ENCODE peak calls at places on chromosome 10, in seven cellular contexts. D, J, V, Y, U, M and A are unnamed samples.

GRCh38 chr10:29669149-29669548 is 34.4 kb upstream of the SVIL start:
- DNase-seq in D (no peak), V (peak), Y (peak), U (no peak), M (no peak), J (no peak), A (no peak)

GRCh38 chr10:68559872-68560200 is 301 bp upstream of the TET1 start:
- DNase-seq in V (no peak), U (no peak), J (no peak), D (no peak), Y (no peak), M (no peak), A (no peak)

GRCh38 chr10:5648494-5649457 is 17.6 kb downstream of the ASB13 start:
- DNase-seq in J (no peak), U (no peak), V (no peak), M (no peak), D (no peak), Y (no peak), A (no peak)

GRCh38 chr10:130495891-130496642 is 359.9 kb downstream of the GLRX3 start:
- DNase-seq in M (no peak), J (no peak), D (no peak), U (peak), Y (peak), V (no peak), A (no peak)

GRCh38 chr10:16384064-16384463 is 52.7 kb upstream of the PTER start:
- DNase-seq in M (no peak), Y (no peak), V (no peak), U (no peak), D (no peak), J (no peak), A (no peak)

GRCh38 chr10:24396396-24396795 is 187.5 kb downstream of the KIAA1217 start:
- DNase-seq in Y (no peak), J (no peak), U (peak), M (no peak), V (no peak), D (no peak), A (no peak)

GRCh38 chr10:102465466-102465865 is 14.1 kb upstream of the C10orf95 start:
- DNase-seq in M (no peak), U (no peak), V (no peak), J (no peak), Y (no peak), D (no peak), A (no peak)

GRCh38 chr10:119207713-119208552 is 562 bp downstream of the GRK5 start:
- DNase-seq in M (peak), V (peak), U (peak), Y (peak), J (peak), D (no peak), A (peak)

GRCh38 chr10:103915794-103916193 is 2.2 kb downstream of the STN1 start:
- DNase-seq in D (no peak), M (no peak), V (no peak), Y (no peak), U (peak), J (no peak), A (no peak)

GRCh38 chr10:108736111-108736510 is 1187.2 kb downstream of the XPNPEP1 start:
- DNase-seq in V (no peak), M (no peak), J (no peak), D (no peak), Y (no peak), U (peak), A (no peak)

GRCh38 chr10:2005546-2005945 is 268.2 kb upstream of the ADARB2 start:
- DNase-seq in J (no peak), D (no peak), Y (no peak), M (no peak), V (no peak), U (no peak), A (no peak)

GRCh38 chr10:121687094-121687850 is 89.0 kb upstream of the FGFR2 start:
- DNase-seq in V (no peak), D (no peak), J (no peak), M (no peak), U (no peak), Y (no peak), A (no peak)

GRCh38 chr10:13984647-13985155 is 346.0 kb downstream of the FRMD4A start:
- DNase-seq in Y (peak), J (no peak), M (no peak), U (peak), V (peak), D (peak), A (no peak)

GRCh38 chr10:12500406-12501303 is 151.3 kb downstream of the CAMK1D start:
- DNase-seq in V (peak), Y (no peak), J (peak), M (no peak), U (peak), D (no peak), A (no peak)

GRCh38 chr10:118808601-118809371 is 54.0 kb upstream of the CACUL1 start:
- DNase-seq in J (no peak), M (no peak), U (no peak), D (no peak), Y (no peak), V (no peak), A (no peak)

GRCh38 chr10:114405011-114405350 is 679 bp upstream of the AFAP1L2 start:
- DNase-seq in U (no peak), J (no peak), V (peak), Y (no peak), M (no peak), D (no peak), A (no peak)

GRCh38 chr10:3042589-3042988 is 24.8 kb upstream of the PFKP start:
- DNase-seq in U (no peak), J (no peak), M (no peak), V (no peak), Y (no peak), D (no peak), A (no peak)

GRCh38 chr10:72087392-72087968 is 871 bp downstream of the SPOCK2 start:
- DNase-seq in Y (no peak), J (no peak), V (no peak), M (peak), D (no peak), U (no peak), A (no peak)

GRCh38 chr10:33952692-33953360 is 618.4 kb upstream of the NRP1 start:
- DNase-seq in Y (peak), M (no peak), J (no peak), V (no peak), U (peak), D (peak), A (no peak)

GRCh38 chr10:113183543-113183942 is 233.5 kb downstream of the TCF7L2 start:
- DNase-seq in D (no peak), J (peak), U (no peak), Y (no peak), V (no peak), M (no peak), A (no peak)

GRCh38 chr10:86288695-86289576 is 77.7 kb downstream of the GRID1 start:
- DNase-seq in V (no peak), U (no peak), M (no peak), Y (no peak), J (peak), D (no peak), A (no peak)

GRCh38 chr10:95793401-95794045 is 37.6 kb downstream of the ENTPD1 start:
- DNase-seq in Y (no peak), V (no peak), J (no peak), U (no peak), D (no peak), M (no peak), A (peak)

GRCh38 chr10:75640803-75641202 is 209.4 kb downstream of the LRMDA start:
- DNase-seq in D (no peak), M (no peak), V (no peak), J (no peak), Y (no peak), U (no peak), A (no peak)

GRCh38 chr10:125003146-125003900 is 61.4 kb downstream of the ZRANB1 start:
- DNase-seq in V (peak), Y (no peak), D (no peak), M (no peak), U (no peak), J (peak), A (peak)

GRCh38 chr10:90133606-90134005 is 432.2 kb downstream of the KIF20B start:
- DNase-seq in U (no peak), Y (no peak), D (no peak), M (no peak), V (no peak), J (no peak), A (no peak)

GRCh38 chr10:101221479-101222246 is 7.6 kb downstream of the LBX1 start:
- DNase-seq in V (no peak), D (no peak), U (no peak), J (no peak), Y (no peak), M (no peak), A (no peak)

GRCh38 chr10:102963237-102963886 is 45.3 kb downstream of the CNNM2 start:
- DNase-seq in U (no peak), D (no peak), M (no peak), V (no peak), J (no peak), Y (peak), A (no peak)

GRCh38 chr10:123726381-123726780 is 60.2 kb downstream of the GPR26 start:
- DNase-seq in Y (no peak), U (no peak), D (no peak), J (no peak), M (no peak), V (no peak), A (no peak)

GRCh38 chr10:124524991-124525653 is 63.5 kb downstream of the LHPP start:
- DNase-seq in Y (no peak), D (no peak), V (no peak), J (peak), U (no peak), M (no peak), A (peak)

GRCh38 chr10:61974611-61975010 is 73.1 kb downstream of the ARID5B start:
- DNase-seq in Y (peak), J (peak), D (peak), M (no peak), U (peak), V (peak), A (no peak)

GRCh38 chr10:61973169-61973568 is 71.7 kb downstream of the ARID5B start:
- DNase-seq in V (no peak), D (no peak), Y (no peak), J (no peak), U (no peak), M (no peak), A (no peak)

GRCh38 chr10:61975107-61975932 is 73.8 kb downstream of the ARID5B start:
- DNase-seq in Y (peak), V (no peak), D (peak), U (peak), J (no peak), M (no peak), A (no peak)

GRCh38 chr10:61971016-61971350 is 69.5 kb downstream of the ARID5B start:
- DNase-seq in V (no peak), J (no peak), Y (peak), M (no peak), U (peak), D (no peak), A (no peak)

DNA sequence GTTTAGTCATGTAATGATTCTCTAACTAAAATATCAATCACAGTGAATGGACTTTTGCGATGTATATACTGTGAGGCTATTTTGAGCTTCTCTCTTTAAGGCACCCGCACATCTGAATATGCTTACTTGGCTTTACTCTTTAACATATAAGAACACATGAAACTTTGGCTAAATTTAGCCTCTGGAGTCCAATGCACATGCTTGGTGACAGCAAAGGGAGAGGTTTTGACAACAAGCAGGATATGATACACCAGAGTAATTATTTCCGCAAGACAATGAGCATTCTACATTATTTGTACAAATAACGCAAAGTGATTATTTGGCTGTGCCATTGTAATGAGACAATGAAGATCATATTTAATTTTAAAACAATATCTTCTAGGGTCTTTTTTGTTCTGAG is 72.4 kb downstream of the ARID5B start:
- DNase-seq in J (no peak), M (no peak), Y (no peak), D (no peak), U (no peak), V (no peak), A (no peak)
- H3K4me3 ChIP-seq in J (no peak), M (no peak), Y (no peak), D (peak), U (no peak), V (no peak), A (no peak)

DNA sequence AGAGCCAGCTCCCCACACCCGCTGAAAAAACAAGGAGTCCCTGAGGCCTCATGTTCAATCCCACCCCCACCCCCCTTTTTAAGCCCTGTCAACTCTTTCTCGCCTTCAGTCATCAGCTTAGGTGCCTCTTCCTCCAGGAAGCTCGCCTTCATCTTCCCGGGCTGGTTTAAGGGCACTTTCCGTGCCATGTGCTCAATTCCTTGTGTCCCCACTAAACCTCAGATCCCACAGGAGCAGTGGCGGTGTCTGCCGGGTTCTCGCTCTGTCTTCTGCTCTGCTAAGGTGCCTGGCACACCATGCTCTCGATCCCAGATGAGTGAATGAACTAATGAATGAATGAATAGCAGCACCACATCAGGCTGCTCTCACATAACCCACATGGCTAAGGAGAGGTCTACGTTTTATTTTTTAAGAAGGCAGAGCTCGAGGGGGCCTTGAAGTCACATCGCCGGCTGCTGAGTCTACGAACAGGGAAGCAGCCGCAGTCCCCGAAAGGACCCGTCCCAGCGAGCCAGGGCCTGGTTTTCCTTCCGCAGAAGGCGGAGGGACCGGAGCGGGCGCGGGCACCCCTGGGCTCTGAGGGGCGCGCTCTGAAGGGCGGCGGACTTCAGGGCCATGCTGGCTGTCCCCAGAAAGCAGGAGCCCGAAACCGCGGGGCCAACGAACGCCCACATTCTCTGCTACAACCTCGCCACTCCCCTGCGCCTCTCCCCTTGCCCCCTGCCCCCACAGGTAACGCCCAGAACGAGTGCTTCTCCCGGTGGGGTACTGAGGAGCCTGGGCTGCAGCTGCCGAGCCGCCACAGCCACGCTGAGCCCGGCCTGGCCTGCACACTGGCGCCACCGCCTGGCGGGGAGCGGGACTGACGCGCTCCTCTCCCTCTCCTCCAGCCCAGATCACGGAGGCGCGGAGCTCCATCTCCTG is 73.4 kb upstream of the KCNMA1 start:
- DNase-seq in Y (peak), V (peak), U (peak), M (peak), J (peak), D (peak), A (peak)
- H3K4me3 ChIP-seq in Y (peak), V (peak), U (peak), M (no peak), J (peak), D (peak), A (peak)

GRCh38 chr10:132344386-132344785 is 12.4 kb downstream of the LRRC27 start:
- DNase-seq in D (no peak), U (no peak), V (no peak), M (no peak), Y (no peak), J (no peak), A (no peak)

GRCh38 chr10:132347211-132347930 is 15.4 kb downstream of the LRRC27 start:
- DNase-seq in J (no peak), Y (no peak), U (no peak), M (no peak), D (no peak), V (no peak), A (no peak)

GRCh38 chr10:132345345-132345744 is 13.4 kb downstream of the LRRC27 start:
- DNase-seq in V (no peak), M (no peak), J (no peak), U (no peak), Y (no peak), D (no peak), A (no peak)

GRCh38 chr10:132347931-132348267 is 15.9 kb downstream of the LRRC27 start:
- DNase-seq in M (no peak), V (no peak), D (no peak), Y (no peak), U (no peak), J (no peak), A (no peak)

DNA sequence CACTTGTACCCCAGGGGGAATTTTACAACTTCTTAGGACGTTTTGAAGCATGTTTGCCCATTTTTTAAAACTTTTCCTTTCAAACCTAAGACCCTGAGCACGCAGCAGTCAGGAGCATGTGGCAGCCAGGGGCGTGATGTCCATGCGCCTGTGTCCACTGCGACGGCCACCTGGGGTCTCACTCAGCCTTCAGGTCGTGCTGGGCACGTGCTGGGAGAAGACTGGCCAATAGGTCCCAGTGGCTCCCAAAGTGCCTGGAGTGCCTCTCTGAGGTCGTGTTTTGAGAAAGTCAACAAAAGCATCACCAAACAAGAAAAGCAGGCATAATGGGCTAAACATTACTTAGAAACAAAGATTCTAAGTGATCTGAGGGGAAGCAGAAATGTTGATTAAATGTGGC is 14.8 kb downstream of the LRRC27 start:
- DNase-seq in V (no peak), U (no peak), J (no peak), M (no peak), D (no peak), Y (no peak), A (no peak)
- H3K4me3 ChIP-seq in V (no peak), U (no peak), J (no peak), M (no peak), D (no peak), Y (no peak), A (no peak)

GRCh38 chr10:31709028-31709427 is 219.6 kb downstream of the ARHGAP12 start:
- DNase-seq in D (no peak), J (no peak), M (no peak), V (no peak), Y (no peak), U (peak), A (no peak)

GRCh38 chr10:31706464-31706863 is 222.2 kb downstream of the ARHGAP12 start:
- DNase-seq in Y (no peak), J (no peak), D (no peak), M (no peak), U (no peak), V (no peak), A (no peak)

GRCh38 chr10:31706921-31707571 is 221.6 kb downstream of the ARHGAP12 start:
- DNase-seq in U (peak), V (no peak), Y (no peak), M (no peak), J (peak), D (no peak), A (peak)

GRCh38 chr10:31708513-31708912 is 220.1 kb downstream of the ARHGAP12 start:
- DNase-seq in V (no peak), U (peak), M (no peak), D (no peak), Y (no peak), J (no peak), A (no peak)

GRCh38 chr10:31707578-31708411 is 220.8 kb downstream of the ARHGAP12 start:
- DNase-seq in Y (peak), V (peak), J (peak), D (peak), U (peak), M (no peak), A (peak)
- H3K4me3 ChIP-seq in Y (no peak), V (no peak), J (no peak), D (no peak), U (peak), M (no peak), A (peak)